ENCODE peak calls at places on chromosomes 3 and 15, in four cellular contexts. X is DMS153, C is left ventricle myocardium inferior, U is T-helper 1 cell. R is an unnamed sample.

GRCh38 chr3:27796365-27796875 is 74.3 kb upstream of the EOMES start:
- DNase-seq in X (no peak), C (no peak), U (no peak), R (no peak)

GRCh38 chr15:33675246-33675645 is 293.1 kb upstream of the CHRM5 start:
- DNase-seq in X (no peak), C (no peak), U (no peak), R (no peak)

GRCh38 chr3:143124683-143125520 is 5.3 kb downstream of the CHST2 start:
- DNase-seq in X (no peak), C (no peak), U (no peak), R (no peak)

GRCh38 chr15:73691398-73691797 is 7.2 kb downstream of the CD276 start:
- DNase-seq in X (no peak), C (peak; percentile 63), U (no peak), R (no peak)

GRCh38 chr3:71972031-71972430 is 187.1 kb upstream of the PROK2 start:
- DNase-seq in X (no peak), C (no peak), U (no peak), R (no peak)

GRCh38 chr3:42463093-42463492 is 39.4 kb upstream of the VIPR1 start:
- DNase-seq in X (no peak), C (no peak), U (no peak), R (no peak)

GRCh38 chr15:101538996-101539395 is 49.5 kb upstream of the PCSK6 start:
- DNase-seq in X (no peak), C (no peak), U (no peak), R (no peak)

GRCh38 chr3:113947372-113948014 is at the start of gene ZDHHC23:
- DNase-seq in X (peak; percentile 57), C (peak; percentile 66), U (peak; percentile 65), R (peak; percentile 64)

GRCh38 chr15:35383511-35383910 is 162.5 kb downstream of the DPH6 start:
- DNase-seq in X (no peak), C (no peak), U (no peak), R (no peak)

GRCh38 chr3:131551761-131552160 is 49.0 kb upstream of the MRPL3 start:
- DNase-seq in X (no peak), C (no peak), U (no peak), R (no peak)

GRCh38 chr15:43440721-43441281 is 52.2 kb downstream of the TP53BP1 start:
- DNase-seq in X (peak; percentile 35), C (no peak), U (no peak), R (peak; percentile 19)

GRCh38 chr15:88029696-88030095 is 226.8 kb downstream of the NTRK3 start:
- DNase-seq in X (no peak), C (no peak), U (no peak), R (no peak)

GRCh38 chr3:120284702-120285507 is at the start of gene GPR156:
- DNase-seq in X (no peak), C (no peak), U (no peak), R (no peak)

GRCh38 chr15:83717010-83717409 is 63.1 kb downstream of the ADAMTSL3 start:
- DNase-seq in X (no peak), C (no peak), U (no peak), R (no peak)

GRCh38 chr3:178480795-178481194 is 55.4 kb upstream of the KCNMB2 start:
- DNase-seq in X (no peak), C (no peak), U (no peak), R (no peak)

GRCh38 chr15:38297623-38298388 is 45.2 kb downstream of the SPRED1 start:
- DNase-seq in X (no peak), C (no peak), U (no peak), R (no peak)

GRCh38 chr3:124780767-124781485 is 50.7 kb downstream of the UMPS start:
- DNase-seq in X (peak; percentile 52), C (peak; percentile 89), U (no peak), R (no peak)

GRCh38 chr15:85503151-85503797 is 122.9 kb downstream of the AKAP13 start:
- DNase-seq in X (no peak), C (no peak), U (no peak), R (no peak)

GRCh38 chr15:59556405-59556804 is 55.2 kb upstream of the GCNT3 start:
- DNase-seq in X (no peak), C (no peak), U (no peak), R (no peak)

GRCh38 chr15:46260937-46261336 is 626.1 kb downstream of the SQOR start:
- DNase-seq in X (no peak), C (no peak), U (no peak), R (no peak)

GRCh38 chr3:24123596-24123995 is 178.5 kb downstream of the NR1D2 start:
- DNase-seq in X (no peak), C (no peak), U (no peak), R (no peak)

GRCh38 chr15:49809894-49810594 is 189.2 kb downstream of the DTWD1 start:
- DNase-seq in X (no peak), C (no peak), U (no peak), R (no peak)